ENCODE peak calls at places on chromosomes 5 and 9, in five cellular contexts. K is GM12878, W is sigmoid colon, X is coronary artery, U is GM23248. F is an unnamed sample.

GRCh38 chr5:141477169-141477568 is 1.4 kb downstream of the PCDHGC3 start:
- DNase-seq in K (no peak), W (no peak), X (no peak), U (peak; percentile 33), F (no peak)

GRCh38 chr9:28270156-28270555 is 696.9 kb upstream of the C9orf72 start:
- DNase-seq in K (no peak), W (no peak), X (no peak), U (no peak), F (no peak)

GRCh38 chr9:98887918-98888510 is 55.7 kb upstream of the COL15A1 start:
- DNase-seq in K (no peak), W (no peak), X (no peak), U (peak; percentile 49), F (no peak)

GRCh38 chr5:73179730-73180129 is 6.7 kb downstream of the TMEM174 start:
- DNase-seq in K (no peak), W (no peak), X (no peak), U (no peak), F (no peak)

GRCh38 chr9:130138791-130139190 is 33.4 kb upstream of the NCS1 start:
- DNase-seq in K (no peak), W (peak; percentile 97), X (no peak), U (peak; percentile 97), F (peak; percentile 79)

GRCh38 chr9:123281659-123282342 is 13.4 kb upstream of the STRBP start:
- DNase-seq in K (no peak), W (no peak), X (no peak), U (no peak), F (no peak)

GRCh38 chr9:82223442-82223841 is 234.9 kb downstream of the SPATA31D1 start:
- DNase-seq in K (no peak), W (no peak), X (no peak), U (no peak), F (no peak)

GRCh38 chr5:154756871-154757646 is 1.9 kb downstream of the LARP1 start:
- DNase-seq in K (no peak), W (peak; percentile 87), X (peak; percentile 79), U (peak; percentile 67), F (no peak)

GRCh38 chr5:136192526-136193395 is at the start of gene SMIM32:
- DNase-seq in K (no peak), W (peak; percentile 58), X (peak; percentile 62), U (peak; percentile 44), F (no peak)

GRCh38 chr9:128068656-128069221 is 707 bp downstream of the SLC25A25 start:
- DNase-seq in K (no peak), W (no peak), X (no peak), U (peak; percentile 53), F (no peak)

GRCh38 chr5:163104496-163104895 is 332.9 kb upstream of the CCNG1 start:
- DNase-seq in K (no peak), W (no peak), X (no peak), U (no peak), F (no peak)

GRCh38 chr5:83927140-83927733 is 206.6 kb upstream of the HAPLN1 start:
- DNase-seq in K (no peak), W (peak; percentile 63), X (peak; percentile 75), U (peak; percentile 69), F (no peak)

GRCh38 chr5:32071351-32071944 is 102.7 kb downstream of the GOLPH3 start:
- DNase-seq in K (no peak), W (peak; percentile 83), X (no peak), U (peak; percentile 66), F (no peak)

GRCh38 chr5:10451137-10451824 is 9.6 kb downstream of the ROPN1L start:
- DNase-seq in K (no peak), W (no peak), X (no peak), U (peak; percentile 21), F (no peak)

GRCh38 chr5:79827159-79827562 is 137.5 kb downstream of the CMYA5 start:
- DNase-seq in K (no peak), W (no peak), X (no peak), U (no peak), F (no peak)

GRCh38 chr9:94767331-94768099 is 41.0 kb downstream of the AOPEP start:
- DNase-seq in K (no peak), W (no peak), X (no peak), U (peak; percentile 23), F (no peak)

DNA sequence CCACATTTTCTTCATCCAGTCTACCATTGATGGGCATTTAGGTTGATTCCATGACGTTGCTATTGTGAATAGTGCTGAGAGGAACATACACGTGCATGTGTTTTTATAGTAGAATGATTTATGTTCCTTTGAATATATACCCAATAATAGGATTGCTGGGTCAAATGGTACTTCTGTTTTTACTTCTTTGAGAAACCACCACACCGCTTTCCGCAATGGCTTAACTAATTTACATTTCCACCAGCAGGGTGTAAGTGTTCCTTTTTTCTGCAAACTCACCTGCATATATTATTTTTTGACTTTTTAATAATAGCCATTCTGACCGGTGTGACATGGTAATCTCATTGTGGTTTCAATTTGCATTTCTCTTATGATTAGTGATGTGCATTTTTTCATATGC is 82.2 kb upstream of the RFX3 start:
- DNase-seq in K (peak; percentile 46), W (no peak), X (no peak), U (no peak), F (no peak)
- H3K27ac ChIP-seq in K (no peak overlapping the region), W (no peak overlapping the region), X (no peak overlapping the region), U (no peak overlapping the region), F (no peak overlapping the region)

GRCh38 chr9:131650254-131650653 is 89.6 kb downstream of the RAPGEF1 start:
- DNase-seq in K (no peak), W (peak; percentile 89), X (no peak), U (peak; percentile 99), F (no peak)

GRCh38 chr9:131649646-131650045 is 90.2 kb downstream of the RAPGEF1 start:
- DNase-seq in K (no peak), W (no peak), X (no peak), U (no peak), F (no peak)

GRCh38 chr9:131654857-131655577 is 84.9 kb downstream of the RAPGEF1 start:
- DNase-seq in K (no peak), W (no peak), X (no peak), U (no peak), F (no peak)

GRCh38 chr9:131651160-131651559 is 88.7 kb downstream of the RAPGEF1 start:
- DNase-seq in K (no peak), W (no peak), X (no peak), U (no peak), F (no peak)

GRCh38 chr9:131651599-131651998 is 88.3 kb downstream of the RAPGEF1 start:
- DNase-seq in K (no peak), W (no peak), X (no peak), U (peak; percentile 88), F (no peak)
- H3K27ac ChIP-seq in K (peak overlapping the region; percentile 50), W (peak overlapping the region; percentile 59), X (no peak overlapping the region), U (peak overlapping the region; percentile 95), F (peak overlapping the region; percentile 24)

DNA sequence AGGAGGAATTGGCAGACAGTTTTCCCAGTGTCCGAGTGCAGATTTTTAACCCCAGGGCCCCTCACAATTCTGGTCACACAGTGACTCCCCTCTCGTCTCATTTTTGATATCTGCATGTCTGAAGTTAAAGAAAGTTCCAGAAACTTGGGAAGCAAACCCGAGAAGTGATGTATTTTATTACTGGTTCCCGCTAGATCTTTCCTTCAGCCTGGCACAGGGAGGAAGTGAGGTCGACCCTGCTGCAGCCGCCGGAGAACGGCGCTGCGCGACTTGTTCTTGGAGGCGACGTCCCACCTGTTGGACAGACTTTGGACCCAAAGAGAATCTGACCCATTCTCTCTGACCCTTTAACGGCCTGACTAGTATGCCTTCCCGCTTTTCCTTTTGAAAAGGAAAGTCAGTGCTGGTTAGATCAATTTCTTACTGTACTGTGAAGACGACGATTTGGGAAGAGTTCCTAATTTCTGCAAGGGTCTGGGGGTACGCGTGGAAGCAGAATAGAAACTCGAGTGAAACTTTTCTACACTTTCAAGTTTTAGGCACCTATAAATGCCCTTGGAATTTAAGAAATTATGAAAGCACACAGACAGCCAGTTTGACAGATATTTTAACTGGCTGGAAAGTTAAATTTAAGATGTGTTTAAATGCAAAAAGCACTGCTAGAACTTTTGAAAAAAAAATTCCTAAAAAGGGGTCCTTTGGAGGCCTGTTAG is 748 bp downstream of the OTULIN start:
- DNase-seq in K (no peak), W (no peak), X (no peak), U (peak; percentile 59), F (no peak)
- H3K27ac ChIP-seq in K (peak overlapping the region; percentile 90), W (peak overlapping the region; percentile 90), X (peak overlapping the region; percentile 93), U (peak overlapping the region; percentile 75), F (peak overlapping the region; percentile 97)

DNA sequence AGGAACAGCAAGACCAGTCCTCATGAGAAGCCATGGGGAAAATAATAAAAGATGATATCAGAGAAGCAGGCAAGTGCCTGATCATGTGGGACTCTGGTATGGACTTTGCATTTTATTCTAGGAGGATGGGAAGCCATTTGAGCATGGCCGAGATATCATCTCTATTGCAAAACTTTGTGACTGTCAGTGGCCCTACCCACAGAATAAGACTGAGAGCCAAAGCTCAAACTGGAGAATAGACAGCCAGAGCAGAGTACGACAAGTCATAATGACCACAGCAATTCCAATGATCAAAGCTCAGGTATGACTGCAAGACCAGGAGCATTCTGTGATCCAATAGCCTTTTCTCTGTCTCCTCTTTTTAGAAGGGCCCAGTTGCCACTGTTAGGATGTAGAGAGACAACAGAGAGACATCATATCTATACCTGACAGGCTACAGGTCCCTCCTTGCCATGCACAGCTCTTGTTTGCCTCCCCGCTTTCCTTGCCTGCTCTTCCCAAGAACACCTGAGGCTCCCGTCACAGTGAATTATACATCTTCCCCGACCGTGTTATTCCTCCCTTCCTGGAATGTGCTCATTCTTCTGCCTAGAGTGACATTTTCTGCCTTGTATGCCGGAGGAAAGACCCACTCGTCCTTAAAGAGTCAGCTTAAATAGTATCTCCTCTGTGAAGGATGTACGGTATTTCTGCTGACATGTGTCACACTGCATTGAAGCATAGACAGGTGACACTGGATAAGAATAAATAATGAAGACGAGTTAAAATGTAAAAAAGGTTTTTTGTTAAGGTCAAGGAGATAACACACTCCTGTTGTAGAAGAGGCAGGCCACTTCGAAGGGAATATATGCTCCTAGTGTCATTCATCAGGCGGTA is 248.7 kb upstream of the MAP3K1 start:
- DNase-seq in K (no peak), W (no peak), X (no peak), U (no peak), F (no peak)
- H3K27ac ChIP-seq in K (no peak overlapping the region), W (no peak overlapping the region), X (no peak overlapping the region), U (no peak overlapping the region), F (no peak overlapping the region)

F was measured in epithelial cell of prostate.